ENCODE peak calls at places on chromosomes 1 and 21, in five cellular contexts. P, E, I, F and O are unnamed samples. For H3K27me3, the result is how much of the 10 kb centered on the place peaks cover.

GRCh38 chr1:190205713-190206112 is 272.0 kb downstream of the BRINP3 start:
- DNase-seq in P (no peak), E (no peak), F (peak), I (no peak), O (no peak)

GRCh38 chr1:32361674-32362473 is 411 bp downstream of the FAM229A start:
- DNase-seq in F (no peak), I (peak), P (no peak), E (peak), O (no peak)

GRCh38 chr21:37225440-37225839 is 41.7 kb downstream of the VPS26C start:
- DNase-seq in F (no peak), P (no peak), I (no peak), E (no peak), O (no peak)

GRCh38 chr1:70504176-70504820 is 93.2 kb downstream of the CTH start:
- DNase-seq in P (peak), I (no peak), E (no peak), F (no peak), O (no peak)

GRCh38 chr1:33612877-33613487 is 140.5 kb downstream of the ZSCAN20 start:
- DNase-seq in P (peak), E (peak), F (peak), I (peak), O (peak)

GRCh38 chr1:181128592-181129497 is 40.3 kb downstream of the IER5 start:
- DNase-seq in I (no peak), E (no peak), F (no peak), P (peak), O (no peak)

GRCh38 chr1:3983181-3983580 is 83.1 kb upstream of the C1orf174 start:
- DNase-seq in I (no peak), E (no peak), P (no peak), F (no peak), O (no peak)

GRCh38 chr1:41983451-41983850 is 64.7 kb upstream of the HIVEP3 start:
- DNase-seq in P (no peak), E (no peak), F (no peak), I (no peak), O (no peak)

GRCh38 chr1:103309761-103310160 is 201.4 kb upstream of the COL11A1 start:
- DNase-seq in I (no peak), E (no peak), P (no peak), F (no peak), O (no peak)

GRCh38 chr1:42926235-42926869 is 32.3 kb downstream of the SLC2A1 start:
- DNase-seq in I (no peak), E (no peak), P (no peak), F (no peak), O (no peak)

DNA sequence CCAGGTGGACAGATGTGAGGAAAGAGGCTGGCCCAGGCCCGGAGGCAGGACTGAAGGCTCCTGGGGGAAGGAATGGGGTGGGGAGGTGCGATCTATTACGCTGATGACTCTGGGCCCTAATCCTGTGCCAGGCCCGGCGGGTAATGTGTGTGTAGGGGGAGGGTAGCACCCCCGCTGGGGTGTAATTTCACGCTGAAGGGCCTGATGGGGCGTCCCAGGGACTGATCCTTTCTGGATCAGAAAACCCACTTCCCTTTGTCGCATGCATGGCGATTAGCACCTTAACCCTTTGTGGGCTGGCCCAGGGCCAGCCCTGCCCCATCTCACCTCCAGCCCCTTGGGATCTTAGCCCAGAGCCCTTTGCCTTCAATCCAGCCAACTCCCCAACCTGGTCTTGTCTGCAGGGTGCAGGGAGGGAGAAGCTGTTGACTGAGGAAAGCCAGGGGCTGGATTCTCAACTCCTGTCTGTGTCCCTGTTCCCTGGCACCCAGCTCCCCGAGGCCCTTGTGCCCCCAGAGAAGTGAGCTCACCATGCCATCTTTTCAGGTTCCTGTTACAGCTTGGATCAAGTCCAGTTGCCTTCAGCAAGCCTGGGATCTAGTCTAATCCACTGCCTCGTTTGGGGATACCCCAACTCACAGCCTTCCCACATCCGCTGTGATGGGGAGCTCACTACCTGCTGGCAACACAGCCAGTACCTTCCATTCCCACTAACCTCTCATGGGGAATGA is 26.0 kb downstream of the KNCN start:
- DNase-seq in I (no peak), E (no peak), P (no peak), F (no peak), O (no peak)
- H3K27ac ChIP-seq in I (no peak), E (no peak), P (no peak), F (no peak), O (no peak)

GRCh38 chr21:42733874-42734273 is 80.5 kb downstream of the PDE9A start:
- DNase-seq in P (no peak), E (no peak), I (no peak), F (no peak), O (no peak)

GRCh38 chr21:42733037-42733632 is 79.7 kb downstream of the PDE9A start:
- DNase-seq in F (no peak), P (no peak), I (no peak), E (no peak), O (no peak)

GRCh38 chr21:42732033-42732410 is 78.6 kb downstream of the PDE9A start:
- DNase-seq in I (no peak), E (no peak), F (no peak), P (no peak), O (no peak)

GRCh38 chr21:42734323-42734971 is 81.0 kb downstream of the PDE9A start:
- DNase-seq in P (no peak), I (no peak), E (no peak), F (no peak), O (no peak)

DNA sequence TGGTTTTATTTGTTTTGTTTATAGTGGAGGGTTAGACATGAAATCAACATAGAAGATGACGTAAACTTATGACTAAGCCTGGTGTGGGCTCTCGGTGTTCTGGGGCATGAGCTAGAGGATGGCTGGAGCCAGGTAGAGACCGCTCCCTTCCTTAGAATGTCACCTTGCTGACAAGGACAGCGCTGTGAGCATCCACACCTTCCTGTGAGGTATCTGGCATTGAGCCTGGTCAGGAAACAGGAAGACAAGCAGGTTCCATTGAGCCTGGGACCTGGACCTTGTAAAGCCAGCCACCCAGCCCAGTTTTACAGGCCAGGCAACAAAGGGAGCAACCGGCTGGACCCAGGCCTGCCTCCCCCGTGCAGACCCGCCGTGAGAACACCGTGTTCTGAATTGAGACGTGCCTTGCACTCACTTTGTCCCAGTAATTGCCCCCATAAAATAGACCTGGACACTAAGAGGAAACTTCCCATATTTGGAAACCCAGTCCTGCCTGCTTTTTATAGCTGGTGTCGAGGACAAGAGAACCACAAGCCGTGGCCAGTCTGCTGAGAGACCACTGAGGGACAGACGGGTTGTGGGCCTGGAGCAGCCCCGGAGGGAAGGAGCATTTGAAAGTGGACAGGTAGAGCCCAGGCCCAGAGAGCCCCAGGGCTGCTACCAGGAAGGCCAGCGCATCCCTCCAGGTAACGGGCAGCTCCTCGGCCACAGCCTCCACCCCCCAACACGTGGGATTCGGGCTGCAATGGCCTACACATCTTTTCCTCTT is 78.0 kb downstream of the PDE9A start:
- DNase-seq in F (no peak), E (no peak), I (no peak), P (no peak), O (no peak)
- TF ChIP-seq POLR2A in F (no peak), E (no peak), I (no peak), P (no peak), O (no peak)

GRCh38 chr1:65525297-65526048 is 105.0 kb downstream of the LEPR start:
- DNase-seq in P (peak), I (peak), F (no peak), E (peak), O (no peak)
- H3K27me3 ChIP-seq in P (under half), I (under half), F (under half), E (under half), O (under half)

GRCh38 chr1:81433676-81434075 is 367.1 kb upstream of the ADGRL2 start:
- DNase-seq in F (no peak), I (no peak), P (no peak), E (no peak), O (no peak)

GRCh38 chr1:81430955-81431646 is 369.6 kb upstream of the ADGRL2 start:
- DNase-seq in E (no peak), P (no peak), I (no peak), F (no peak), O (no peak)

GRCh38 chr1:81432654-81433109 is 368.1 kb upstream of the ADGRL2 start:
- DNase-seq in E (no peak), P (no peak), F (no peak), I (no peak), O (no peak)

GRCh38 chr1:81430236-81430635 is 370.5 kb upstream of the ADGRL2 start:
- DNase-seq in P (no peak), F (no peak), E (no peak), I (no peak), O (no peak)

GRCh38 chr1:81432089-81432488 is 368.6 kb upstream of the ADGRL2 start:
- DNase-seq in I (no peak), F (no peak), E (no peak), P (no peak), O (no peak)
- H3K27ac ChIP-seq in I (no peak), F (no peak), E (no peak), P (no peak), O (no peak)

DNA sequence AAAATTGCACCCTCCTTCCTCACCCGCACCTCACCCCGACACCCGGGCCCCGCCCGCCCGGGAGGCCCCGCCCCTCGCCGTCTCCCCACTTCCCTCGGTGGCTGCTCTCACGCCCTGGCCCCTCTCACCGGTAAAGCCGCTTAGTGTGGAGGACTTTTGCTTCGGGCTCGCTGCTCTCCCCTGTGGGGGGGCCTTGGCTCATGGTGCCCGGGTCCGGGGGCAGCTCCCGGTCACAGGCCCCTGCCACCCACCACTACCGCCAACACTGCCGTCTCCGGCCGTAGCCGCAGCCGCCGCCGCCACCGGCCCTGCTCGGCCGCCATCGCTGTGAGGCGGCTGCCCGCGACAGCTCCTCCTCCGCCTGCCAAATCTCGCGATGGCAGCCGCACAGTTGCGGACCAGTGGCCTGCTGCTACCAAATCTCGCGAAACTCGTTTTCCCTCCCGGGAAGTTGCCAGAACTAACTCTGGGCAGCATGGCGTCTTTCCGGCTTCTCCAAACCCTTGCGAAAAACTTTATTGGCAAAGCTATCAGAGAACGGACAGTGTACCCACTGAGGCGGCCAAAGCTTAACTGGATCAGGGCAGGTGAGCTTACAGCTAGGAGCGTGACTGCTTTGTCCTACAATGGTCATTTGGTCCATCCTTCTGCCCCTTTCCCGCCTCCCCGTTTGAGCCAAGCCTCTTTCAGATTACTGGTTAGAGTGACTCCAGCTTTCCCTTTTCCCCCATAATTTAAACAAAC is at the start of gene SMG5:
- DNase-seq in I (peak), F (peak), E (peak), P (peak), O (peak)
- TF ChIP-seq POLR2A in I (peak), F (peak), E (peak), P (peak), O (peak)

DNA sequence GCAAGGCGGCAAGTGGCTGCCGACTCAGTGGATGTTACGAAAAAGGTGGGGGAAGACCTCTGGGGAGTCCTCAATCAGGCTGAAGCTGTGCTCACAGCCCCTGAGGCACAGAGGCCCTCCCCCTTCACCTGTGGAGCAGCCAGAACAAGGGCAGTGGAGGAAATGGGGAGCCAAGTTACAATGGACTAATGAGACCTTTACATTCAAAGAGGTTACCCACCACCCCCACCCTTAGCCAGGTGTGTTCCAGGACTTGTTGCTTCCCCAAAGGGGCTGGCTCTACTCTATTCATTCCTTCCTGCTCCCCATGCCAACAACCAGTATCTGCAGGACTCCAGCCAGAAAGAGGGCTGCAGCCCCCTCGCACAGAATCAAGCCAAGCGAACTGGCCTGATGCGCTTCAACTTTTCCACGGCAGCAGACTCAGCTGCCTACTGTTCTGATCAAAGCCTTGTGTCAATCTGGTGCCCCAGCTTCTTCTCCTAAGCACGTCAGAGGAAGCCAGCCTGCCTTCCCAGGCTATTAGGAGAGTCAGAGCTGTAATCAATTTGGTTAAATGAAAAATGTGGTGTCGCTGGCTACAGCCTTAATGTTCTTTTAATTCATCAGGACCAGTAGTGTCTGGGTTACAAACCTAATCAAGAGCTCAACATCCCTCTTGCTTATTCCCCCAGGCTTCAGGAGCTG is 1.8 kb upstream of the SYT2 start:
- DNase-seq in P (no peak), I (no peak), E (no peak), F (no peak), O (no peak)
- H3K27me3 ChIP-seq in P (half or more), I (under half), E (half or more), F (half or more), O (under half)

DNA sequence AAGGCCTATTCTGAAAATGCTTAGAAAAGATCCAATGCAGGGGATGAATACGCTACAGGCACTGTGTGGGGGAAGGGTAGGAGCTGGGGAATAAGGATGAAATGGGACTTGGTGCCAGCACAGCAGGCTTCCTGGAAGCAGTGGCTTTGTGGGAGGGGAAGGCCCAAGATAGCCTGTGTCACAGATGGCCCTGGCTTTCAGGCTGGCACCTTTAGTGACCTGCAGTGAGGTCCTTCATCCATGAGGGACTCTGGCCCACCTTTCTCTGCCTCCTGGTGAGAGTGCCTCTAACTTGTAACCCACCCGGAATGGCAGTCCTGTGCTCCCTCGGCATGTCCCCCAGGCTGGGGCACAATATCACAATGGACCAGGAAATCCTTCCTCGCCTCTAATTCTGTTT is 919 bp downstream of the CHI3L1 start:
- DNase-seq in P (no peak), E (no peak), F (no peak), I (no peak), O (no peak)
- H3K27ac ChIP-seq in P (no peak), E (no peak), F (no peak), I (no peak), O (no peak)